ENCODE peak calls at places on chromosome 13, in four cellular contexts. N is activated B cell treated with CpG ODN at 0.5 μM for 24 hours, R is fibroblast of lung, Z is choroid plexus epithelial cell. I is an unnamed sample.

GRCh38 chr13:75792526-75793187 is 156.5 kb downstream of the LMO7 start:
- DNase-seq in N (no peak), R (peak), Z (peak), I (no peak)

GRCh38 chr13:104809483-104809882 is 1726.0 kb downstream of the EFNB2 start:
- DNase-seq in N (no peak), Z (peak), R (peak), I (peak)

GRCh38 chr13:113291997-113292862 is 4.8 kb upstream of the LAMP1 start:
- DNase-seq in N (no peak), R (peak), Z (peak), I (peak)

GRCh38 chr13:40478775-40479174 is 187.7 kb downstream of the FOXO1 start:
- DNase-seq in R (no peak), N (no peak), Z (no peak), I (no peak)

GRCh38 chr13:32001392-32001768 is 30.2 kb upstream of the FRY start:
- DNase-seq in N (no peak), R (peak), Z (peak), I (peak)

GRCh38 chr13:112251930-112252585 is 124.1 kb upstream of the SPACA7 start:
- DNase-seq in N (no peak), Z (no peak), R (no peak), I (no peak)

GRCh38 chr13:104008571-104009435 is 942.6 kb upstream of the SLC10A2 start:
- DNase-seq in R (peak), Z (peak), N (no peak), I (peak)

GRCh38 chr13:51801631-51802099 is 2.3 kb downstream of the DHRS12 start:
- DNase-seq in R (no peak), Z (no peak), N (no peak), I (peak)

GRCh38 chr13:44437356-44438233 is 64.0 kb downstream of the SERP2 start:
- DNase-seq in R (peak), N (no peak), Z (peak), I (peak)

GRCh38 chr13:59230484-59231264 is 933.1 kb downstream of the DIAPH3 start:
- DNase-seq in Z (peak), R (no peak), N (no peak), I (no peak)

GRCh38 chr13:73335226-73335625 is 276.4 kb downstream of the KLF5 start:
- DNase-seq in N (no peak), R (peak), Z (peak), I (peak)

GRCh38 chr13:37995052-37995451 is 125.5 kb upstream of the TRPC4 start:
- DNase-seq in Z (peak), R (peak), N (no peak), I (no peak)

GRCh38 chr13:99303863-99304521 is 3.2 kb downstream of the GPR183 start:
- DNase-seq in R (peak), N (no peak), Z (no peak), I (no peak)

GRCh38 chr13:22040810-22041364 is 370.0 kb downstream of the FGF9 start:
- DNase-seq in N (no peak), R (no peak), Z (no peak), I (no peak)

GRCh38 chr13:76965759-76966421 is 17.6 kb downstream of the ACOD1 start:
- DNase-seq in N (no peak), R (peak), Z (peak), I (peak)

GRCh38 chr13:80454245-80454644 is 113.3 kb upstream of the SPRY2 start:
- DNase-seq in Z (peak), R (peak), N (no peak), I (peak)

GRCh38 chr13:37407156-37407555 is 191.4 kb downstream of the POSTN start:
- DNase-seq in Z (no peak), R (no peak), N (no peak), I (no peak)

GRCh38 chr13:40394304-40394983 is 272.0 kb downstream of the FOXO1 start:
- DNase-seq in R (peak), N (no peak), Z (no peak), I (peak)

GRCh38 chr13:74243637-74244526 is 109.7 kb upstream of the KLF12 start:
- DNase-seq in R (peak), N (no peak), Z (peak), I (peak)

GRCh38 chr13:37168151-37168550 is 62.7 kb upstream of the CSNK1A1L start:
- DNase-seq in N (no peak), Z (peak), R (no peak), I (no peak)

GRCh38 chr13:41178040-41178439 is 16.3 kb downstream of the KBTBD7 start:
- DNase-seq in R (peak), N (no peak), Z (peak), I (peak)

GRCh38 chr13:75360170-75360569 is 121.8 kb downstream of the TBC1D4 start:
- DNase-seq in N (no peak), Z (no peak), R (no peak), I (no peak)

GRCh38 chr13:81172603-81173002 is 831.7 kb upstream of the SPRY2 start:
- DNase-seq in N (no peak), Z (no peak), R (no peak), I (no peak)

GRCh38 chr13:20414475-20415287 is 111.0 kb downstream of the CRYL1 start:
- DNase-seq in R (no peak), Z (no peak), N (no peak), I (no peak)

GRCh38 chr13:80341771-80342271 is 895 bp upstream of the SPRY2 start:
- DNase-seq in N (no peak), R (peak), Z (peak), I (no peak)

GRCh38 chr13:48661112-48661511 is 7.4 kb downstream of the CYSLTR2 start:
- DNase-seq in N (no peak), R (no peak), Z (no peak), I (no peak)

GRCh38 chr13:113407103-113407530 is 43.2 kb upstream of the GRTP1 start:
- DNase-seq in R (no peak), Z (no peak), N (no peak), I (no peak)

GRCh38 chr13:21759503-21759902 is 88.6 kb downstream of the FGF9 start:
- DNase-seq in R (no peak), Z (no peak), N (no peak), I (no peak)

GRCh38 chr13:114025432-114026127 is 51.7 kb upstream of the C13orf46 start:
- DNase-seq in Z (peak), R (peak), N (no peak), I (no peak)

GRCh38 chr13:43058318-43058674 is 34.9 kb downstream of the DNAJC15 start:
- DNase-seq in Z (peak), R (peak), N (no peak), I (peak)

GRCh38 chr13:21344662-21345176 is 114.4 kb downstream of the ZDHHC20 start:
- DNase-seq in Z (no peak), N (no peak), R (no peak), I (no peak)

GRCh38 chr13:20197361-20197834 is 4.7 kb upstream of the GJB2 start:
- DNase-seq in N (no peak), R (peak), Z (peak), I (peak)

GRCh38 chr13:24264976-24265375 is 44.4 kb upstream of the C1QTNF9 start:
- DNase-seq in N (no peak), Z (no peak), R (no peak), I (peak)

GRCh38 chr13:80338781-80339577 is 1.9 kb downstream of the SPRY2 start:
- DNase-seq in Z (peak), R (peak), N (peak), I (peak)

DNA sequence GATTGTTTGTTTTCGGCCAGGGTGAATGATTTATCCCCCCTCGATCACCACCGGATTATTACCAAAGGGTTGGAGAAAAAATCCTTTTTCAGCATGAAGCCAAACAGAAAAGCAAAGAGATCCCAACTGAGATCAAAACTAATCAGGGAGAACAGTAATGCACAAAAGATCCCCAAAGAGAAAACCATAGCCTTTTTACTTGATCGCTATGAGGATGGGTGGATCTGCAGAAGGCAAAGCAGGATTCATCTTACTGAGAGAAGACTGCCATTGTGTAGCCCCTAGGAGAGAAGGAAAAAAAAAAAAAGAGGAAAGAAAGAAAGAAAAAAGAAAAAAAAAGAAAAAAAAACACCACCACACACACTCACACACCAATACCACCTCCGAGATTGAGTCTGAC is at the start of gene FGF14:
- DNase-seq in N (no peak), R (no peak), Z (no peak), I (no peak)
- TF ChIP-seq CTCF in N (no peak), R (no peak), Z (no peak), I (no peak)

DNA sequence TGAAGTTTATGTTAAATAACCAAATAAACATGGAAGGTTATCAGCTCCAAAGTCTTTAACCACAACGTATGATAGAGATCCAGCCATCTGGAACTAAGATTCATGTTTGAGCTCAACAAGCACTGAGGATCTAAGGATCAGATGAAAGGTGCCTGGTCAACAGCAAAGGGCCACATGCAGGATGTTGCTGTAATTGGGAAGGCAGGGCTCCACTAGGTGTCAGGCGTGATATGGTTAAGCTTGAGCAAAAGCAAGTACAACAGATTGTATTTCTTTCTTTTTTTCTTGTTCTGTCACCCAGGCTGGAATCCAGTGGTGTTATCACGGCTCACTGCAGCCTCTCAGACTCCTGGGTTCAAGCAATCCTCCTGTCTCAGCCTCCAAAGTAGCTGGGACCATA is 12.0 kb downstream of the EBPL start:
- DNase-seq in R (peak), Z (peak), N (no peak), I (no peak)
- TF ChIP-seq CTCF in R (peak), Z (peak), N (no peak), I (peak)

GRCh38 chr13:60369242-60369641 is 27.8 kb upstream of the TDRD3 start:
- DNase-seq in Z (peak), N (no peak), R (no peak), I (peak)
- TF ChIP-seq CTCF in Z (no peak), N (no peak), R (no peak), I (peak)

GRCh38 chr13:109867766-109868165 is 81.4 kb upstream of the IRS2 start:
- DNase-seq in Z (peak), R (no peak), N (no peak), I (no peak)

GRCh38 chr13:109870281-109871017 is 84.1 kb upstream of the IRS2 start:
- DNase-seq in R (no peak), N (no peak), Z (no peak), I (no peak)

GRCh38 chr13:109868583-109869311 is 82.4 kb upstream of the IRS2 start:
- DNase-seq in R (no peak), N (no peak), Z (no peak), I (no peak)

GRCh38 chr13:109871018-109871370 is 84.6 kb upstream of the IRS2 start:
- DNase-seq in N (no peak), R (peak), Z (peak), I (no peak)

DNA sequence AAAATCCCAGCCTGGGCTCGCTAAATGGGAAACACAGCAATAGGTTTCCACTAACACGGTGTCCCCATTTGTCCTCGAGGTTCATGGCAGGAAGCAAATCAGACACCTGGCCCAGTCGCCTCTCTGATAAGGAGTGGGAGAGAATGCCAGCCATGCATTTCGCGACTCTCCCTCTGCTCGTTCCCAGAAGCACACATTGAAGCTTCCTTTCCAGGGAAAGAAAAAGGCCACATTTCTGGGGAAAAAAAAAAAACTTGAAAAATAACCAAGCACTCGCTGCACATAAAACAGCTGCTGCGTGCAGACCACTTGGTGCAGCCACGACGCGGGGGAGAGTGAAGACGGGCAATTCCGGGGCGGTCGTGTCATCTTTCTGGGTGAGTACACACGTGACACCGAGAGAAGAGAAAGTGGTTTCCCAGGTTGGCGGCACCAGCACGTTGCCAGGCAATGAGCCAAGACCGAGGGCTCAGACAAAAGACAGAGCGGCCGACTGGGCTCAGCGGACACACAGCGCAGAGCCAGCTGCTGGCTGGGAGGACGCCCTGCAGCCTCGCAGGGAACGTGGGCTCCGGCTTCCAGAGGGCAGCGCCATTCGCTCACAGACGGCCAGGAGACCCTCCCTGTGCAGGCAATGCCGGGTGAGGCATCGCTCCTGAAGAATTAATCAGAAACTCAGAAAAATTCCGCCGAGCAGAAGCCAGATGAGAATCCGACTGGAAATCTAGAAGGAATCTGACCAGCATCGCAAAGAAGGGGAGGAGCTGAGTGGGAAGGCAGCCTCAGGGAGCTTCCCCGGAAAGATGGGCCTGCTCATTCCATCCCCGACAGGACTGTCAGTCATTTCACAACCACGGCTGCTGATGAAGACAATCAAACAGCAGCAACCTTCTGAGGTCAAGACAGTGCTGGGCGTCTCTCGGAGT is 83.2 kb upstream of the IRS2 start:
- DNase-seq in R (peak), Z (peak), N (no peak), I (peak)
- TF ChIP-seq CTCF in R (peak), Z (peak), N (no peak), I (no peak)